ENCODE peak calls at places on chromosomes 16 and 17, in six cellular contexts. M is GM12891, B is GM12878, H is H1, Q is HepG2, G is K562. Z is an unnamed sample.

GRCh38 chr17:34996422-34997029 is 16.2 kb downstream of the LIG3 start:
- DNase-seq in M (no peak), B (no peak), H (no peak), Q (no peak), G (no peak), Z (no peak)

GRCh38 chr17:13671771-13672170 is 70.0 kb upstream of the HS3ST3A1 start:
- DNase-seq in M (no peak), B (no peak), H (no peak), Q (no peak), G (no peak), Z (no peak)

GRCh38 chr16:18931756-18932155 is 5.5 kb upstream of the SMG1 start:
- DNase-seq in M (no peak), B (peak), H (no peak), Q (peak), G (no peak), Z (no peak)

GRCh38 chr17:30551666-30552339 is 74.6 kb downstream of the GOSR1 start:
- DNase-seq in M (no peak), B (no peak), H (peak), Q (no peak), G (no peak), Z (no peak)

GRCh38 chr16:12519986-12520385 is 283.7 kb downstream of the CPPED1 start:
- DNase-seq in M (no peak), B (no peak), H (no peak), Q (no peak), G (no peak), Z (no peak)

GRCh38 chr17:11005940-11006339 is 168.1 kb upstream of the PIRT start:
- DNase-seq in M (no peak), B (no peak), H (no peak), Q (no peak), G (no peak), Z (no peak)

GRCh38 chr17:63483655-63484575 is 7.1 kb downstream of the ACE start:
- DNase-seq in M (no peak), B (no peak), H (no peak), Q (no peak), G (no peak), Z (no peak)

GRCh38 chr16:47568355-47568754 is 107.2 kb downstream of the PHKB start:
- DNase-seq in M (no peak), B (no peak), H (no peak), Q (no peak), G (no peak), Z (no peak)

GRCh38 chr17:59193463-59193862 is 16.4 kb upstream of the SMG8 start:
- DNase-seq in M (no peak), B (no peak), H (no peak), Q (no peak), G (no peak), Z (no peak)

GRCh38 chr16:57341441-57342303 is 16.9 kb upstream of the CCL22 start:
- DNase-seq in M (no peak), B (no peak), H (no peak), Q (no peak), G (no peak), Z (no peak)

GRCh38 chr17:41918392-41919164 is at the start of gene ACLY:
- DNase-seq in M (peak), B (no peak), H (peak), Q (peak), G (peak), Z (peak)
- TF ChIP-seq POLR2A in M (peak), B (peak), H (peak), Q (peak), G (peak), Z (peak)

DNA sequence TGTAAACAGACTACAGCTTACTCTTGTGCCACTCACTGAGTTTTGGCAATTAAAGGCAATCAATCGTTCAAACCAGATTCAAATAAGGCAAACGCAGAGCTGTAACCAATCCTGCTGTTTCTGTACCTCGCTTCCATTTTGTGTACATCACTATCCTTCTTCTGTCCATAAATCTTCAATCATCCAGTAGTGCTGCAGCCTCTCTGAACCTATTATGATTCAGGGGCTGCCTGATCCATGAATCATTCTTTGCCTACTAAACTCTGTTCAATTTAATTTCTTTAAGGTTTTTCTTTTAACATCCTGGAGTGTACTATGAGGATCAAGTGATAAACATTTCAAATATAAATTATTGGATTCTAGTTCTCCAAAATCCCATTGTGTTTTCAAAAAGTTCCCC is 93.9 kb downstream of the CEP112 start:
- DNase-seq in M (no peak), B (no peak), H (no peak), Q (no peak), G (no peak), Z (no peak)
- TF ChIP-seq TAF1 in M (no peak), B (no peak), H (no peak), Q (no peak), G (no peak), Z (no peak)

DNA sequence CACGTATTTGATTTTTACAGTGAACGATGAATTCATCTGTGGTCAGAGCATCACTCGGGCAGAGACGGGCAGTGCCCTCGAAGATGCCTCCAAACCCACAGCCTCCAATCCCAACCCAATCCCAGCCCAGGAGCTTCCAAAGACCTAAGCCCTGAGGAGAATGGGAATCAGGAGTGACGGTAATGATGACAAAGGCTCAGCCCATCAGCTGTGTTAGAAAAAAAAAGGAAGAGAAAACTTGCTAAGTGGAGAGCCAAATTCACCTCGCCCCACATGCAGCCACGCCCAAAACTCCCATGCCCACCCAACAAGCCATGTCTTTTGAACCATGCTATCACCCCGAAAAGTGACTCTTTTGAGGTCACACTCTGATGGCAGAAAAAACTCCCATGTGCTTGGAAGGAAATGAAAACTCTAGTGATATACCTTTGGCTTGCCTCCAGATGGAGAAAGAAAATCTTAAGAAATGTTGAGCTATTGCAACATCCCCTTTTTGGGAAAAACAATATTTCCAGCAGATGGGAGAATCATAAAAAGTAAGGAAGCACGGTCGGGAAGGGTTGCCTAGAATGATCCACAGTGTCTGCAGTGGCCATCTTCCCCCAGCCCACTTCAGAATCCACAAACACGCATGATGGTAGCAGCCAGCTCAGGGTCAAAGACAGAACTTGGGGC is 37.7 kb downstream of the XYLT1 start:
- DNase-seq in M (no peak), B (no peak), H (no peak), Q (no peak), G (no peak), Z (no peak)
- TF ChIP-seq POLR2AphosphoS5 in M (no peak), B (no peak), H (no peak), Q (no peak), G (no peak), Z (no peak)

GRCh38 chr17:27455914-27456680 is at the start of gene KSR1:
- DNase-seq in M (peak), B (no peak), H (peak), Q (peak), G (peak), Z (peak)
- TF ChIP-seq POLR2A in M (no peak), B (peak), H (no peak), Q (peak), G (peak), Z (peak)

GRCh38 chr17:44071772-44072171 is 1.2 kb downstream of the G6PC3 start:
- DNase-seq in M (no peak), B (no peak), H (no peak), Q (no peak), G (no peak), Z (no peak)
- TF ChIP-seq TAF1 in M (no peak), B (no peak), H (no peak), Q (no peak), G (no peak), Z (no peak)

GRCh38 chr17:81535480-81536298 is 7.5 kb downstream of the FSCN2 start:
- DNase-seq in M (no peak), B (no peak), H (no peak), Q (no peak), G (no peak), Z (no peak)

GRCh38 chr17:81534157-81535006 is 6.2 kb downstream of the FSCN2 start:
- DNase-seq in M (no peak), B (no peak), H (no peak), Q (no peak), G (no peak), Z (no peak)

GRCh38 chr17:81532490-81533287 is 4.5 kb downstream of the FSCN2 start:
- DNase-seq in M (no peak), B (no peak), H (no peak), Q (no peak), G (no peak), Z (no peak)

GRCh38 chr17:81535007-81535328 is 6.8 kb downstream of the FSCN2 start:
- DNase-seq in M (no peak), B (no peak), H (no peak), Q (no peak), G (no peak), Z (no peak)

DNA sequence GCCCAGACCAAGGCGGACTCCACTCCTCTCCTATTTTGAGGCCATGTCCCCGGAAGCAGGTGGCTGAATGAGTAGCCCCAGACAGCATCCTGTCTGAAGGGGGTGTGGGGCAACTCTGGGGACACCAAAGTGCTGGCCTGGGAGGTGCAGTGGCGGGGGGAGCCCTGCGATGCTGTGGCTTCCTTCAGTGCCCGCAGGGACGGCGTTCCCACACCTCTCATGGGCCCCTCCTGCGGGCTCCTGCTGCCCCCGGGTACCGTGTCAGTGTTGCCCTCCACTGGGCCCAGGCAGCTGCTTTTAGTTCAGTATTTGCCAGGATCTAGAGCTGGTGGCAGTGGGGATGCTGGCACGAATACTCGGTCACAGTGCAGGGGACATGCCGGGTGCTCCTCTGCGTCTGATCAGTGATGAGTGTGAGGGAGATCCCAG is 5.5 kb downstream of the FSCN2 start:
- DNase-seq in M (no peak), B (no peak), H (no peak), Q (no peak), G (no peak), Z (no peak)
- TF ChIP-seq POLR2AphosphoS5 in M (no peak), B (no peak), H (no peak), Q (no peak), G (no peak), Z (no peak)